ENCODE peak calls at places on chromosomes 4 and X, in four cellular contexts. L is MM.1S, T is GM23338, I is HCT116. U is an unnamed sample.

GRCh38 chr4:150593996-150594395 is 12.0 kb downstream of the MAB21L2 start:
- DNase-seq in I (no peak), L (no peak), T (no peak), U (peak; percentile 25)

GRCh38 chr4:1417522-1418390 is 11.5 kb upstream of the NKX1-1 start:
- DNase-seq in I (no peak), L (no peak), T (no peak), U (peak; percentile 28)

GRCh38 chr4:189506080-189506479 is 434.6 kb upstream of the FRG1 start:
- DNase-seq in T (no peak), L (no peak), I (no peak), U (no peak)

GRCh38 chr4:159598602-159599001 is 495.7 kb downstream of the RAPGEF2 start:
- DNase-seq in I (no peak), L (no peak), T (no peak), U (no peak)

GRCh38 chrX:49041683-49042529 is 1.3 kb downstream of the TFE3 start:
- DNase-seq in L (no peak), T (peak; percentile 21), I (no peak), U (peak; percentile 60)

GRCh38 chr4:89306486-89307184 is 965 bp downstream of the GPRIN3 start:
- DNase-seq in L (peak; percentile 84), T (no peak), I (no peak), U (no peak)

GRCh38 chrX:115324194-115324593 is 34.7 kb downstream of the LUZP4 start:
- DNase-seq in L (no peak), T (no peak), I (no peak), U (peak; percentile 54)

GRCh38 chrX:101252634-101253033 is 33.0 kb downstream of the DRP2 start:
- DNase-seq in L (no peak), T (no peak), I (no peak), U (no peak)

GRCh38 chr4:89619230-89619962 is 217.6 kb downstream of the SNCA start:
- DNase-seq in T (no peak), L (no peak), I (no peak), U (no peak)

GRCh38 chrX:102154218-102154860 is 1.4 kb downstream of the BEX5 start:
- DNase-seq in I (no peak), L (peak; percentile 8), T (peak; percentile 64), U (no peak)

GRCh38 chr4:89303177-89303576 is 4.4 kb downstream of the GPRIN3 start:
- DNase-seq in I (no peak), L (peak; percentile 94), T (no peak), U (no peak)

GRCh38 chrX:11010476-11010875 is 100.7 kb upstream of the HCCS start:
- DNase-seq in T (no peak), I (no peak), L (no peak), U (peak; percentile 33)

GRCh38 chr4:40702800-40703151 is 47.0 kb upstream of the NSUN7 start:
- DNase-seq in T (no peak), L (no peak), I (no peak), U (peak; percentile 9)

GRCh38 chr4:181645489-181645888 is 597.7 kb upstream of the TENM3 start:
- DNase-seq in I (no peak), L (no peak), T (no peak), U (no peak)

GRCh38 chrX:20965270-20966044 is 408.8 kb upstream of the CNKSR2 start:
- DNase-seq in I (no peak), T (peak; percentile 4), L (no peak), U (peak; percentile 44)

GRCh38 chrX:1196436-1196835 is 16.0 kb downstream of the CRLF2 start:
- DNase-seq in I (no peak), L (no peak), T (no peak), U (no peak)

GRCh38 chrX:80216086-80216485 is 201.5 kb downstream of the TBX22 start:
- DNase-seq in L (no peak), T (no peak), I (no peak), U (peak; percentile 85)

GRCh38 chrX:34810364-34810763 is 132.2 kb upstream of the FAM47B start:
- DNase-seq in L (no peak), I (no peak), T (no peak), U (peak; percentile 64)

GRCh38 chr4:61740950-61741638 is 541.0 kb downstream of the ADGRL3 start:
- DNase-seq in L (peak; percentile 37), T (peak; percentile 42), I (no peak), U (no peak)

GRCh38 chrX:123833387-123833786 is 26.5 kb upstream of the XIAP start:
- DNase-seq in I (peak; percentile 50), T (peak; percentile 50), L (peak; percentile 63), U (peak; percentile 83)

GRCh38 chr4:76772498-76773106 is 125.3 kb downstream of the SOWAHB start:
- DNase-seq in L (peak; percentile 61), T (peak; percentile 41), I (no peak), U (peak; percentile 63)

GRCh38 chrX:153707406-153707805 is 16.8 kb downstream of the BCAP31 start:
- DNase-seq in L (no peak), T (no peak), I (no peak), U (no peak)

GRCh38 chrX:11781734-11782370 is 23.8 kb downstream of the MSL3 start:
- DNase-seq in I (no peak), L (no peak), T (no peak), U (peak; percentile 25)

GRCh38 chrX:106220177-106220576 is 52.1 kb downstream of the PWWP3B start:
- DNase-seq in T (peak; percentile 10), I (no peak), L (no peak), U (peak; percentile 17)

GRCh38 chr4:43943998-43944397 is 504.6 kb downstream of the KCTD8 start:
- DNase-seq in I (no peak), T (no peak), L (no peak), U (peak; percentile 21)
- TF ChIP-seq CTCF in I (no peak), T (no peak), L (no peak), U (no peak)

GRCh38 chr4:74934822-74935326 is 2.0 kb downstream of the PARM1 start:
- DNase-seq in I (no peak), T (peak; percentile 10), L (no peak), U (no peak)

GRCh38 chr4:74932010-74932409 is 906 bp upstream of the PARM1 start:
- DNase-seq in I (no peak), T (no peak), L (no peak), U (no peak)

GRCh38 chr4:74934016-74934821 is 1.3 kb downstream of the PARM1 start:
- DNase-seq in I (no peak), L (peak; percentile 53), T (peak; percentile 74), U (peak; percentile 53)

GRCh38 chr4:74932832-74933561 is at the start of gene PARM1:
- DNase-seq in T (peak; percentile 96), I (peak; percentile 81), L (peak; percentile 94), U (peak; percentile 78)

DNA sequence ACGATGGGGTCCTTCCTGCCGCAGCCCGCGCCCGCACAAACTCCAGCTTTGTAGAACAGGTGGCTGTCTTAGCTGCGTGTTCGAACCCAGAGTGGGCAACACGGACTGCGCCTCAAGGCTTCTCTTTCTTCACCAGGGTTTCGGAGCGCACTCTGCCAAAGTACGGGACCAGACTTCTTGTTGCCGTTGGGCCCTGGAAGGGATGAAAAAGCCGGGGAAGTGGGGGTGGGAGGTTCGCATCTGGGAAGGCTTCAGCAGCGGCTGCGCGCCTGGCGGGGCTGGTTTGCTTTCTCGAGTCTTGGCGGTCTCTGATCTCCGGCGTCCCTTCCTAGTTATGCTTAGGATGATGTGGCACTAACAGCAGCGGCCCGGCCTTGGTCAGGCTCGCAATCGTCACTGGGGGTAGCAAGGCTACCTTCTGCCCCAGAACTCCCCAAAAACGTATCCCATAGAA is 673 bp downstream of the PARM1 start:
- DNase-seq in I (no peak), L (peak; percentile 53), T (peak; percentile 53), U (no peak)
- TF ChIP-seq EZH2 in I (no peak), L (no peak), T (no peak), U (no peak)

GRCh38 chr4:152776352-152776751 is 3.2 kb downstream of the TIGD4 start:
- DNase-seq in T (no peak), I (no peak), L (no peak), U (peak; percentile 16)

GRCh38 chr4:152777488-152777887 is 2.0 kb downstream of the TIGD4 start:
- DNase-seq in T (no peak), I (no peak), L (no peak), U (no peak)

GRCh38 chr4:152771736-152772533 is 7.6 kb downstream of the TIGD4 start:
- DNase-seq in I (no peak), T (no peak), L (peak; percentile 74), U (no peak)

GRCh38 chr4:152773953-152774352 is 5.6 kb downstream of the TIGD4 start:
- DNase-seq in I (no peak), L (no peak), T (no peak), U (no peak)

GRCh38 chr4:152773322-152773721 is 6.2 kb downstream of the TIGD4 start:
- DNase-seq in T (no peak), L (no peak), I (no peak), U (no peak)
- TF ChIP-seq EZH2phosphoT487 in T (no peak), L (no peak), I (no peak), U (no peak)

GRCh38 chrX:131818297-131818936 is 204.7 kb upstream of the STK26 start:
- DNase-seq in L (no peak), T (no peak), I (no peak), U (peak; percentile 21)

GRCh38 chrX:131812847-131813825 is 210.0 kb upstream of the STK26 start:
- DNase-seq in L (peak; percentile 97), T (no peak), I (no peak), U (peak; percentile 21)

GRCh38 chrX:131821945-131822622 is 201.0 kb upstream of the STK26 start:
- DNase-seq in I (no peak), L (peak; percentile 87), T (no peak), U (no peak)

DNA sequence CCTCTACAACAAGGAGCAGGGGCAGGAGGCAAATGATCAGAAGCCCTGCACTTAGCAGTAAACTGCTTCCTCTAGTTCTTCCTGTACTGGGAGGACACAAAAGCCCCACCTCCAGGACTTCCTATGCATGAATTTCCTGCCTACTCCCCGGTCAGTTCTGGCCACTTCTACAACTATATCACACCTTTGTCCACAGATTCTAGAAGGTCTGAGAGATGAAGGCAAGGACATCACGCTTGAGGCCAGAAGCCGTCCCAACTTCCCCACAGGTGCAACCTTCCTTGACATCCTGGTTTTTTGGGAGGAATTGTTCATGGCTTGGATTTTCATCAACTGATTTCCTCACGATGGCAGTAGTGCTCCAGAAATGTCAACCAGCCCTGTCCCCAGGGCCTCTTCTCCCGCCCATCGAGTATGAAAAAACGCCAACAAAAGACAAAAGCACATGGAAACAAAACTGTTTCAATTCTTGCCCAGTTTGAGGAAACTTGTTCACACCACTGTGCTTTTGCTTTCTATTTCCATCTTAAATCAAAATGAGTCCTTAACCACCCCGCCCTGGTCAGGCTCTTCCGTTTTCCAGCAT is 206.5 kb upstream of the STK26 start:
- DNase-seq in T (no peak), L (peak; percentile 97), I (no peak), U (peak; percentile 83)
- TF ChIP-seq CTCF in T (no peak), L (peak; percentile 66), I (no peak), U (peak; percentile 71)

GRCh38 chr4:140568507-140569306 is at the start of gene UCP1:
- DNase-seq in L (no peak), I (no peak), T (peak; percentile 85), U (no peak)

GRCh38 chr4:140571620-140572019 is 2.9 kb upstream of the UCP1 start:
- DNase-seq in I (no peak), T (no peak), L (no peak), U (no peak)

GRCh38 chr4:140569307-140569638 is 512 bp upstream of the UCP1 start:
- DNase-seq in T (no peak), I (no peak), L (no peak), U (no peak)

GRCh38 chr4:140567722-140568121 is 1.0 kb downstream of the UCP1 start:
- DNase-seq in I (no peak), L (no peak), T (peak; percentile 65), U (no peak)
- TF ChIP-seq EZH2 in I (no peak), L (no peak), T (peak; percentile 72), U (no peak)

U was measured in PC-3.